ENCODE peak calls at places on chromosomes 6 and 20, in four cellular contexts. One of them, this sample, is unnamed.

GRCh38 chr6:169339025-169339424 is 85.4 kb upstream of the THBS2 start:
- DNase-seq in COR-L47: no peak
- DNase-seq in HAP-1: no peak
- DNase-seq in ACHN: no peak
- DNase-seq in this sample: no peak

GRCh38 chr6:168662301-168662936 is 221.4 kb downstream of the SMOC2 start:
- DNase-seq in COR-L47: no peak
- DNase-seq in HAP-1: no peak
- DNase-seq in ACHN: no peak
- DNase-seq in this sample: no peak

GRCh38 chr6:163123098-163123497 is 291.4 kb upstream of the QKI start:
- DNase-seq in COR-L47: no peak
- DNase-seq in HAP-1: no peak
- DNase-seq in ACHN: no peak
- DNase-seq in this sample: no peak

GRCh38 chr6:162245831-162246230 is 481.7 kb downstream of the PRKN start:
- DNase-seq in COR-L47: no peak
- DNase-seq in HAP-1: no peak
- DNase-seq in ACHN: no peak
- DNase-seq in this sample: peak

GRCh38 chr6:138291849-138292181 is 73.5 kb upstream of the PBOV1 start:
- DNase-seq in COR-L47: no peak
- DNase-seq in HAP-1: no peak
- DNase-seq in ACHN: no peak
- DNase-seq in this sample: no peak

GRCh38 chr20:42981258-42981657 is 208.4 kb downstream of the PTPRT start:
- DNase-seq in COR-L47: no peak
- DNase-seq in HAP-1: no peak
- DNase-seq in ACHN: no peak
- DNase-seq in this sample: no peak

GRCh38 chr6:71471718-71472117 is 183.1 kb downstream of the OGFRL1 start:
- DNase-seq in COR-L47: no peak
- DNase-seq in HAP-1: no peak
- DNase-seq in ACHN: no peak
- DNase-seq in this sample: no peak

GRCh38 chr6:44538841-44539240 is 151.3 kb downstream of the CDC5L start:
- DNase-seq in COR-L47: no peak
- DNase-seq in HAP-1: no peak
- DNase-seq in ACHN: no peak
- DNase-seq in this sample: no peak

GRCh38 chr20:313948-314347 is 11.4 kb upstream of the SOX12 start:
- DNase-seq in COR-L47: no peak
- DNase-seq in HAP-1: no peak
- DNase-seq in ACHN: peak
- DNase-seq in this sample: no peak

This sample was measured in NCI-H460.